ENCODE peak calls at places on chromosomes 3 and 15, in eight cellular contexts. R, L, B, J, S, Q, P and H are unnamed samples.

GRCh38 chr3:71972031-71972430 is 187.1 kb upstream of the PROK2 start:
- DNase-seq in R (no peak), L (no peak), B (no peak), J (no peak), S (no peak), Q (no peak), P (no peak), H (no peak)

GRCh38 chr15:78364233-78364632 is 24.1 kb downstream of the CRABP1 start:
- DNase-seq in R (no peak), L (no peak), B (no peak), J (no peak), S (no peak), Q (peak; percentile 14), P (peak; percentile 72), H (no peak)

GRCh38 chr15:41494922-41495735 is 1.5 kb downstream of the ITPKA start:
- DNase-seq in R (no peak), L (peak; percentile 45), B (no peak), J (no peak), S (peak; percentile 71), Q (no peak), P (no peak), H (peak; percentile 28)

GRCh38 chr3:106215047-106215446 is 346.2 kb upstream of the CBLB start:
- DNase-seq in R (no peak), L (no peak), B (no peak), J (no peak), S (no peak), Q (peak; percentile 39), P (no peak), H (no peak)

GRCh38 chr15:75213768-75214221 is 12.1 kb downstream of the C15orf39 start:
- DNase-seq in R (no peak), L (peak; percentile 47), B (no peak), J (no peak), S (no peak), Q (no peak), P (no peak), H (no peak)

GRCh38 chr3:54703906-54704305 is 224.0 kb downstream of the LRTM1 start:
- DNase-seq in R (no peak), L (no peak), B (no peak), J (no peak), S (no peak), Q (no peak), P (peak; percentile 4), H (no peak)

GRCh38 chr15:77083381-77084160 is 12.7 kb upstream of the TSPAN3 start:
- DNase-seq in R (peak; percentile 57), L (peak; percentile 90), B (peak; percentile 82), J (no peak), S (peak; percentile 59), Q (peak; percentile 61), P (peak; percentile 94), H (peak; percentile 78)

GRCh38 chr3:123365450-123366143 is 83.3 kb downstream of the ADCY5 start:
- DNase-seq in R (no peak), L (no peak), B (no peak), J (no peak), S (no peak), Q (no peak), P (peak; percentile 41), H (peak; percentile 26)

GRCh38 chr15:80563372-80563997 is 131.6 kb upstream of the ABHD17C start:
- DNase-seq in R (no peak), L (no peak), B (no peak), J (no peak), S (no peak), Q (no peak), P (no peak), H (no peak)

GRCh38 chr15:75738647-75739325 is 26.1 kb upstream of the CSPG4 start:
- DNase-seq in R (peak; percentile 96), L (peak; percentile 97), B (peak; percentile 92), J (peak; percentile 66), S (peak; percentile 100), Q (peak; percentile 84), P (peak; percentile 96), H (peak; percentile 97)

GRCh38 chr15:37824717-37825382 is 109.6 kb upstream of the TMCO5A start:
- DNase-seq in R (no peak), L (peak; percentile 1), B (no peak), J (peak; percentile 80), S (no peak), Q (peak; percentile 97), P (peak; percentile 55), H (peak; percentile 17)

GRCh38 chr3:138854204-138854603 is 19.5 kb upstream of the PIK3CB start:
- DNase-seq in R (no peak), L (no peak), B (peak; percentile 22), J (no peak), S (no peak), Q (no peak), P (no peak), H (no peak)

GRCh38 chr3:138861755-138862333 is 27.1 kb upstream of the PIK3CB start:
- DNase-seq in R (no peak), L (no peak), B (no peak), J (no peak), S (no peak), Q (peak; percentile 82), P (peak; percentile 68), H (peak; percentile 13)

GRCh38 chr3:138854940-138855339 is 20.2 kb upstream of the PIK3CB start:
- DNase-seq in R (no peak), L (no peak), B (no peak), J (no peak), S (no peak), Q (no peak), P (no peak), H (no peak)

GRCh38 chr3:138862531-138862923 is 27.8 kb upstream of the PIK3CB start:
- DNase-seq in R (no peak), L (no peak), B (peak; percentile 22), J (no peak), S (no peak), Q (peak; percentile 13), P (peak; percentile 37), H (peak; percentile 40)

DNA sequence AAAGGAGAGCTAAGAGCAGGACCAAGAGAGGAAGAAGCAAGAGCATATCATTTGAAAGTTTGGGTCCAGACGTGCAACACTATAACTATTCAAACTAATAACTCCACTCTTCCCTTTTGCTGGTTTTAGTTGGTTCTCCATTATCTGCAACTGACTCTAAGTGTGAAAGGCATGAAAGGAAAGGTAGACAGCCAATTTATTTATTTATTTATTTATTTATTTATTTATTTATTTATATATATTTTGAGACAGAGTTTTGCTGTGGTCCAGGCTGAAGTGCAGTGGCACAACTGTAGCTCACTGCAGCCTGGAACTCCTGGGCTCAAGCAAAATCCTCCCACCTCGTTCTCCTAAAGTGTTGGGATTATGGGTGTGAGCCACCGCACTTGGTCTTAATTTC is 22.1 kb upstream of the PIK3CB start:
- DNase-seq in R (no peak), L (no peak), B (no peak), J (no peak), S (no peak), Q (no peak), P (no peak), H (no peak)
- TF ChIP-seq CTCF in R (no peak), L (no peak), B (no peak), J (no peak), S (no peak), Q (no peak), P (no peak), H (no peak)

GRCh38 chr15:69725957-69726356 is 273.3 kb downstream of the RPLP1 start:
- DNase-seq in R (no peak), L (no peak), B (no peak), J (no peak), S (no peak), Q (no peak), P (no peak), H (no peak)
- TF ChIP-seq CTCF in R (no peak), L (no peak), B (no peak), J (no peak), S (no peak), Q (no peak), P (no peak), H (no peak)

DNA sequence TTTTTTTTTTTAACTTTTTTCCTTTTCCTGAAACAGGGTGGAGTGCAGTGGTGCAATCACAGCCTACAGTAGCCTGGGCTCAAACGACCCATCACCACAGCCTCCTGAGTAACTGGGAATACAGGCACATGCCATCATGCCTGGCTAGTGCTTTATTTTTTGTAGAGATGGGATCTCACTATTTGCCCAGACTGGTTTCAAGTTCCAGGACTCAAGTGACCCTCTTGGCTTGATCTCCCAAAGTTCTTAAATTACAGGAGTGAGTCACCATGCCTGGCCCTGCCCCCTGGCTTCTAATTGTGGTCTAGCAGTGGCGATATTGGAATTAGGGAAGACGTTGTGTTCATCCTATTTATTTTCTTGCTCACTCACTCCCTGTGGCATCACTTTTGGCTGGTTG is 1138.4 kb downstream of the SI start:
- DNase-seq in R (no peak), L (no peak), B (no peak), J (no peak), S (no peak), Q (peak; percentile 22), P (peak; percentile 47), H (peak; percentile 41)
- TF ChIP-seq CTCF in R (no peak), L (no peak), B (no peak), J (no peak), S (no peak), Q (no peak), P (no peak), H (no peak)

GRCh38 chr15:58852347-58852746 is 81.1 kb downstream of the SLTM start:
- DNase-seq in R (no peak), L (no peak), B (no peak), J (no peak), S (no peak), Q (peak; percentile 40), P (peak; percentile 17), H (no peak)
- TF ChIP-seq CTCF in R (no peak), L (no peak), B (no peak), J (no peak), S (no peak), Q (no peak), P (peak; percentile 21), H (no peak)

GRCh38 chr3:194930439-194931204 is 244.9 kb downstream of the FAM43A start:
- DNase-seq in R (no peak), L (no peak), B (peak; percentile 49), J (peak; percentile 13), S (no peak), Q (peak; percentile 48), P (peak; percentile 89), H (no peak)

GRCh38 chr3:194928183-194928736 is 242.6 kb downstream of the FAM43A start:
- DNase-seq in R (no peak), L (no peak), B (no peak), J (peak; percentile 26), S (no peak), Q (peak; percentile 52), P (peak; percentile 40), H (no peak)

GRCh38 chr3:194925614-194926013 is 239.9 kb downstream of the FAM43A start:
- DNase-seq in R (no peak), L (no peak), B (no peak), J (no peak), S (no peak), Q (no peak), P (peak; percentile 76), H (no peak)

GRCh38 chr3:194931366-194931765 is 245.7 kb downstream of the FAM43A start:
- DNase-seq in R (no peak), L (no peak), B (no peak), J (no peak), S (no peak), Q (no peak), P (no peak), H (no peak)

GRCh38 chr3:194928831-194929594 is 243.3 kb downstream of the FAM43A start:
- DNase-seq in R (no peak), L (no peak), B (no peak), J (no peak), S (no peak), Q (peak; percentile 80), P (no peak), H (no peak)
- TF ChIP-seq CTCF in R (no peak), L (no peak), B (peak; percentile 52), J (peak; percentile 56), S (no peak), Q (peak; percentile 100), P (no peak), H (no peak)